ENCODE peak calls at places on chromosomes 3 and 15, in six cellular contexts. L is CD4-positive, CD25-positive, alpha-beta regulatory T cell; X is HFFc6; G is MCF 10A; P is HT-29; V is retina. Z is an unnamed sample.

GRCh38 chr3:37537914-37538691 is 323.6 kb upstream of the CTDSPL start:
- DNase-seq in P (no peak), V (peak), L (no peak), X (no peak), G (no peak), Z (no peak)

GRCh38 chr3:187215460-187215859 is 18.2 kb downstream of the RTP1 start:
- DNase-seq in G (no peak), X (no peak), V (no peak), P (no peak), L (no peak), Z (no peak)

GRCh38 chr3:54538346-54538745 is 389.5 kb downstream of the LRTM1 start:
- DNase-seq in L (no peak), V (no peak), P (peak), X (no peak), G (no peak), Z (no peak)

GRCh38 chr3:182303169-182303568 is 490.1 kb upstream of the ATP11B start:
- DNase-seq in V (no peak), X (no peak), L (no peak), G (no peak), P (peak), Z (no peak)

GRCh38 chr3:46674031-46674592 is 19.4 kb downstream of the ALS2CL start:
- DNase-seq in L (no peak), P (no peak), V (no peak), X (no peak), G (no peak), Z (no peak)

GRCh38 chr3:156300929-156301806 is 180.8 kb downstream of the KCNAB1 start:
- DNase-seq in V (no peak), X (no peak), L (no peak), G (no peak), P (no peak), Z (no peak)

GRCh38 chr15:90595760-90596155 is 66.0 kb downstream of the CRTC3 start:
- DNase-seq in X (no peak), V (no peak), G (no peak), P (no peak), L (no peak), Z (no peak)

GRCh38 chr3:37580237-37580636 is 281.4 kb upstream of the CTDSPL start:
- DNase-seq in X (no peak), P (no peak), L (no peak), G (no peak), V (no peak), Z (no peak)

GRCh38 chr3:170360476-170360875 is 3.0 kb downstream of the SKIL start:
- DNase-seq in G (no peak), V (no peak), X (no peak), L (no peak), P (no peak), Z (no peak)

GRCh38 chr3:24623657-24624056 is 129.0 kb upstream of the THRB start:
- DNase-seq in V (no peak), L (no peak), X (no peak), G (no peak), P (no peak), Z (no peak)

GRCh38 chr15:39363761-39364586 is 216.9 kb upstream of the THBS1 start:
- DNase-seq in L (no peak), G (peak), V (no peak), X (peak), P (no peak), Z (no peak)

GRCh38 chr3:187242435-187242834 is 45.1 kb downstream of the RTP1 start:
- DNase-seq in L (no peak), V (no peak), P (no peak), G (no peak), X (peak), Z (no peak)

GRCh38 chr15:90818251-90819210 is 49.9 kb upstream of the FURIN start:
- DNase-seq in G (no peak), L (no peak), X (no peak), V (peak), P (no peak), Z (no peak)

GRCh38 chr3:4426782-4427344 is 40.2 kb downstream of the SUMF1 start:
- DNase-seq in X (peak), P (peak), L (no peak), G (peak), V (peak), Z (peak)

GRCh38 chr3:60574046-60574769 is 677.0 kb downstream of the FHIT start:
- DNase-seq in V (no peak), G (no peak), P (no peak), L (no peak), X (no peak), Z (no peak)

GRCh38 chr15:23690450-23690852 is 3.3 kb upstream of the NDN start:
- DNase-seq in X (no peak), V (peak), P (no peak), L (no peak), G (no peak), Z (no peak)

GRCh38 chr3:152444029-152444641 is 175.4 kb downstream of the MBNL1 start:
- DNase-seq in P (peak), X (peak), L (no peak), V (peak), G (peak), Z (peak)

GRCh38 chr15:40377606-40378005 is 4.9 kb upstream of the KNSTRN start:
- DNase-seq in L (no peak), G (no peak), X (no peak), V (no peak), P (no peak), Z (no peak)

GRCh38 chr3:95310560-95310959 is 1247.7 kb downstream of the NSUN3 start:
- DNase-seq in X (no peak), V (no peak), L (no peak), P (no peak), G (no peak), Z (no peak)

Z was measured in A172.